ENCODE peak calls at places on chromosome 16, in six cellular contexts. O is body of pancreas, P is endothelial cell of umbilical vein, N is suprapubic skin, U is spleen, Y is A549. C is an unnamed sample. For H3K4me1, the result is how much of the 10 kb centered on the place peaks cover.

GRCh38 chr16:51967566-51967965 is 579.4 kb downstream of the TOX3 start:
- DNase-seq in O (no peak), Y (no peak), U (no peak), N (no peak), P (no peak), C (no peak)

GRCh38 chr16:50881331-50881830 is 139.5 kb downstream of the CYLD start:
- DNase-seq in N (no peak), P (no peak), U (no peak), O (no peak), Y (no peak), C (no peak)

GRCh38 chr16:88049561-88050545 is 98.6 kb downstream of the BANP start:
- DNase-seq in O (no peak), P (no peak), N (no peak), Y (no peak), U (peak), C (no peak)

GRCh38 chr16:72927199-72928088 is 120.5 kb downstream of the ZFHX3 start:
- DNase-seq in U (peak), O (peak), P (no peak), N (peak), Y (peak), C (peak)

GRCh38 chr16:50354629-50355456 is 13.9 kb downstream of the BRD7 start:
- DNase-seq in U (no peak), O (no peak), Y (no peak), P (peak), N (no peak), C (no peak)

GRCh38 chr16:56450275-56450889 is 750 bp downstream of the NUDT21 start:
- DNase-seq in Y (no peak), P (peak), N (no peak), O (no peak), U (peak), C (no peak)

GRCh38 chr16:28981517-28981916 is 3.3 kb upstream of the LAT start:
- DNase-seq in O (no peak), Y (peak), N (no peak), P (no peak), U (no peak), C (no peak)

GRCh38 chr16:28292731-28293588 is 635 bp downstream of the SBK1 start:
- DNase-seq in U (peak), Y (no peak), P (no peak), O (peak), N (no peak), C (peak)

GRCh38 chr16:25311950-25312349 is 54.3 kb upstream of the ZKSCAN2 start:
- DNase-seq in U (no peak), O (no peak), N (no peak), Y (no peak), P (no peak), C (no peak)

GRCh38 chr16:69073181-69073669 is 32.2 kb upstream of the HAS3 start:
- DNase-seq in P (peak), U (no peak), Y (peak), O (no peak), N (no peak), C (no peak)

GRCh38 chr16:609316-609715 is 19.4 kb downstream of the RAB40C start:
- DNase-seq in U (no peak), P (no peak), N (no peak), O (no peak), Y (no peak), C (no peak)

GRCh38 chr16:77965346-77965745 is 57.0 kb upstream of the CLEC3A start:
- DNase-seq in N (no peak), P (no peak), Y (no peak), U (no peak), O (no peak), C (no peak)

GRCh38 chr16:50568187-50568830 is 20.1 kb downstream of the NKD1 start:
- DNase-seq in U (peak), P (no peak), O (no peak), N (no peak), Y (no peak), C (no peak)

GRCh38 chr16:32116080-32116479 is 137.0 kb upstream of the TP53TG3D start:
- DNase-seq in P (no peak), U (peak), N (no peak), O (no peak), Y (no peak), C (no peak)

GRCh38 chr16:66147338-66147737 is 219.2 kb upstream of the CDH5 start:
- DNase-seq in U (no peak), P (no peak), Y (no peak), N (no peak), O (no peak), C (no peak)

GRCh38 chr16:69143116-69143515 is 10.7 kb downstream of the UTP4 start:
- DNase-seq in N (no peak), Y (peak), O (no peak), U (no peak), P (no peak), C (no peak)

GRCh38 chr16:27718136-27718766 is 168.3 kb downstream of the KATNIP start:
- DNase-seq in N (no peak), Y (no peak), P (no peak), O (no peak), U (peak), C (no peak)

GRCh38 chr16:81786321-81786720 is 7.2 kb downstream of the PLCG2 start:
- DNase-seq in N (no peak), Y (no peak), P (peak), U (no peak), O (no peak), C (no peak)

GRCh38 chr16:85422374-85423185 is 190.5 kb upstream of the GSE1 start:
- DNase-seq in Y (no peak), O (peak), U (peak), N (no peak), P (no peak), C (peak)

GRCh38 chr16:5885521-5885920 is 787.9 kb upstream of the EEF2KMT start:
- DNase-seq in P (no peak), O (no peak), Y (no peak), N (no peak), U (no peak), C (no peak)

GRCh38 chr16:77599793-77600415 is 122.4 kb upstream of the NUDT7 start:
- DNase-seq in U (no peak), N (no peak), P (peak), Y (peak), O (no peak), C (peak)

GRCh38 chr16:35906440-35906839 is 2447.0 kb downstream of the TP53TG3F start:
- DNase-seq in Y (no peak), P (no peak), U (no peak), N (no peak), O (no peak), C (no peak)

GRCh38 chr16:55323637-55324490 is at the start of gene IRX6:
- DNase-seq in Y (peak), U (no peak), O (peak), P (no peak), N (peak), C (no peak)

DNA sequence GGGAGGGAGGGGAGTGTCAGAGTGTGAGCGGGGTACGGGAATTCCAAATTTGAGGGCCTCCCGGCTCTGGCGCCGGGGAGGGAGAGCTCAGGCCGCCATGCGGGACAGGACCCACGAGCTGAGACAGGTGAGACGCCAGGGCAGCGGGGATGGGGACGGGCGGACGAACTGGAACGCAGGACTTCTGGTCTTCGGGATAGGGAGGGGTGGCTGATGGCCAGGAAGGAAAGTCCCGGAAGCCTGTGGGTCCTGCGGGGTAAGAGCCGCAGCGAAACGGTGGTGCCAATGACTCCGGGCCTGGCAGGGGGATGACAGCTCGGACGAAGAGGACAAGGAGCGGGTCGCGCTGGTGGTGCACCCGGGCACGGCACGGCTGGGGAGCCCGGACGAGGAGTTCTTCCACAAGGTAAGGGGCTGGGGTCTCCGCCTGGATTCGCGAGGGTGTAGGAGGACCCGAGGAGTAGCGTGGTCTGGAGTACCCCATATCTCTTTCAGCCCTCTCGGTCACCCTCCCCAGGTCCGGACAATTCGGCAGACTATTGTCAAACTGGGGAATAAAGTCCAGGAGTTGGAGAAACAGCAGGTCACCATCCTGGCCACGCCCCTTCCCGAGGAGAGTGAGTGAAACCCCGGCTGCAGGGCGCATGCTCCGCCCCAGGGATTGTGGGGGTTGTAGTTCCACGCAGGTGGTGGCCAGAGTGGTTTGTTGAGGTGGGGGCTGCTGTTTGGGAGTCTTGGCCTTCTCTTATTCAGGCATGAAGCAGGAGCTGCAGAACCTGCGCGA is 543 bp downstream of the STX4 start:
- DNase-seq in Y (peak), P (peak), N (peak), U (peak), O (peak), C (peak)
- TF ChIP-seq POLR2A in Y (no peak), P (peak), N (peak), U (no peak), O (peak), C (peak)

GRCh38 chr16:75062944-75063444 is 53.6 kb downstream of the LDHD start:
- DNase-seq in O (no peak), U (peak), P (no peak), Y (no peak), N (no peak), C (no peak)
- H3K4me1 ChIP-seq in O (under half), U (under half), P (under half), Y (under half), N (under half), C (under half)

DNA sequence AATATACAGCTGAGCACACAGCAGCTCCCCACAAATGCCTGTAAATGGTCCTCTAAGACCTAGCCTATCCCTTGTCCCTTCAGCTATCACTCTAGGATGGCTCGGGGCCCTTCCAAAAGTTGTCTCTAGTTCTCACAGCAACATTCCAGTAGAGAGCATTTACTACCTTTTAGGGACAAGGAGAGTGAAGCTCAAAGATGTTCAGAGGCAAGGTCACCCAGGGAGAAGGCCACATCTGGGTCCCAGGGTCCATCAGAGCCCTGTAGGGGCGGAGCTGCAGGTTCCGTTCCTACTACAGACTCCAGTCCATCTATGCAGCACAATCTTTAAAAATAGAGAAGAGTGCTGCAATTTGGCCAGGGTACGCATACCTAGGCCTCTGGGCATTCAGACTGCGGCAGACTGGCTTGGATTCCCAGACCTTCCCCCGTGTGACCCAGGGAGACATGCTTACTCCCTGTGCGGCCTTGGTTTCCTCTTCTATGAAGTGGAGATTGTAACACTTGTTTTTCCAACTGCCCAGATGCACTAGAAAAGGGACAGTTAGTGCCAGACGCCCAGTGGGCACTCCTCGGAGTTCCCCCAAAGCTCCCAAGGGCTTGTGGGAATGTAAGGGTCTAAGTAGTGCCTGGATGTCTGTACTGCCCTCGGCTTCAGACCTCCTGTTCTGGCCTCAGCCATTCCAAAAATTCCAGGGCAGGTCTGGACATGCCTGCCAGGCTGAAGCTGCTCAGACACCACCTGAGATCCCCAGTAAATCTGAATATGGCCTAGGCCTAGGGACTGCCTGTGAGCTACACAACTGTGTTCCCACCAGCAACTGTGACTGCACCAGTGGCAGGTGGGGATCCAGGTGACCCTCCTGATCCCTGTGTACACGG is 2.5 kb downstream of the SLC12A4 start:
- DNase-seq in P (no peak), U (no peak), Y (no peak), N (no peak), O (no peak), C (no peak)
- H3K4me3 ChIP-seq in P (no peak), U (no peak), Y (peak), N (peak), O (no peak), C (peak)

GRCh38 chr16:30997000-30997886 is 12.2 kb downstream of the HSD3B7 start:
- DNase-seq in O (peak), N (peak), Y (peak), P (peak), U (peak), C (peak)
- TF ChIP-seq POLR2A in O (peak), N (peak), Y (peak), P (no peak), U (peak), C (no peak)

DNA sequence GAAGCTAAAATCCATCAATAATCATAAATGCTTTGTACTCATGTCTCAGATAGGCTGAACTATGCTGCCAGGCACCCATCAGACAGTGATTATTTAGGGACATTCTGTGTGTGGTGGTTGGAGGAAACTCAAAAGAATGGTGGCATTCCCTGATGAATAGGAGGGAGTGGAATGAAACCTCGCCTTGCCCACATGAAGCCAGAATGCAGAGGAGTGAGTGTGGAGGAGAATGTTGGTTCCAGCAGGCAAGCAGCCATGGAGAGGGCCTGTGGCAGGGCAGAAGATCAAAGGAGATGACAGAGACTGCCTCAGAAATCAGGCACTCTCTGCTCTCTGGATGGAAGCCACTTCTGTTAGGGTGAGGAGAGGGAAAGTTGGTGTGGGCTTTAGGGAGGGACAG is 22.5 kb downstream of the KCTD19 start:
- DNase-seq in U (peak), P (no peak), O (no peak), Y (no peak), N (peak), C (no peak)
- H3K4me1 ChIP-seq in U (under half), P (under half), O (under half), Y (under half), N (under half), C (under half)

C was measured in prostate gland.